ENCODE peak calls at places on chromosome 12, in four cellular contexts. Z is fibroblast of mammary gland; P is AG09309; O is activated CD8-positive, alpha-beta T cell treated with anti-CD3 and anti-CD28 coated beads for 36 hours. A is an unnamed sample.
A peak's percentile ranks its signal among the peaks of the same experiment; 100 is the strongest.

GRCh38 chr12:119148049-119148448 is 30.7 kb upstream of the HSPB8 start:
- DNase-seq in Z (no peak), P (no peak), O (no peak), A (no peak)

GRCh38 chr12:13061377-13061776 is 17.2 kb downstream of the FAM234B start:
- DNase-seq in P (no peak), Z (no peak), O (no peak), A (no peak)

GRCh38 chr12:90128526-90128925 is 419.9 kb upstream of the ATP2B1 start:
- DNase-seq in P (no peak), Z (no peak), O (no peak), A (no peak)

GRCh38 chr12:56628671-56629458 is 1.3 kb downstream of the BAZ2A start:
- DNase-seq in O (peak; percentile 83), Z (peak; percentile 84), P (peak; percentile 32), A (peak; percentile 83)

GRCh38 chr12:127780881-127781280 is 486.1 kb upstream of the TMEM132C start:
- DNase-seq in O (no peak), Z (no peak), P (no peak), A (no peak)

GRCh38 chr12:118103231-118103600 is 595 bp downstream of the VSIG10 start:
- DNase-seq in P (no peak), O (peak; percentile 17), Z (no peak), A (peak; percentile 26)

GRCh38 chr12:59891180-59891579 is 295.4 kb downstream of the SLC16A7 start:
- DNase-seq in Z (no peak), P (no peak), O (no peak), A (peak; percentile 1)

GRCh38 chr12:1836241-1836803 is 16.0 kb downstream of the LRTM2 start:
- DNase-seq in O (no peak), Z (no peak), P (no peak), A (no peak)

GRCh38 chr12:123141615-123142517 is 9.0 kb downstream of the PITPNM2 start:
- DNase-seq in P (peak; percentile 32), Z (peak; percentile 82), O (no peak), A (peak; percentile 85)

GRCh38 chr12:109822951-109823411 is 10.2 kb downstream of the TRPV4 start:
- DNase-seq in Z (no peak), O (no peak), P (no peak), A (no peak)

GRCh38 chr12:120989687-120990086 is 11.3 kb downstream of the HNF1A start:
- DNase-seq in Z (no peak), O (no peak), P (no peak), A (no peak)

GRCh38 chr12:55906056-55906455 is 21.6 kb downstream of the PYM1 start:
- DNase-seq in Z (peak; percentile 74), O (no peak), P (no peak), A (no peak)

GRCh38 chr12:77925536-77926108 is 94.9 kb downstream of the NAV3 start:
- DNase-seq in Z (peak; percentile 96), O (peak; percentile 42), P (peak; percentile 95), A (peak; percentile 97)

GRCh38 chr12:27549801-27550652 is 26.0 kb downstream of the PPFIBP1 start:
- DNase-seq in Z (peak; percentile 99), P (peak; percentile 93), O (no peak), A (peak; percentile 99)

GRCh38 chr12:3988519-3989217 is 115.5 kb upstream of the PARP11 start:
- DNase-seq in P (no peak), Z (no peak), O (peak; percentile 67), A (no peak)

GRCh38 chr12:88325076-88325827 is 183.1 kb downstream of the TMTC3 start:
- DNase-seq in O (no peak), P (peak; percentile 92), Z (peak; percentile 97), A (peak; percentile 85)

GRCh38 chr12:56839489-56840442 is 76.6 kb downstream of the HSD17B6 start:
- DNase-seq in Z (peak; percentile 21), O (peak; percentile 64), P (no peak), A (peak; percentile 71)

GRCh38 chr12:1593232-1594044 is 943 bp downstream of the FBXL14 start:
- DNase-seq in Z (no peak), P (no peak), O (peak; percentile 65), A (no peak)

GRCh38 chr12:80166751-80167150 is 67.4 kb downstream of the OTOGL start:
- DNase-seq in Z (no peak), P (no peak), O (no peak), A (no peak)

GRCh38 chr12:131929530-131930456 is 717 bp downstream of the PUS1 start:
- DNase-seq in O (peak; percentile 46), P (no peak), Z (no peak), A (no peak)

GRCh38 chr12:85951823-85952222 is 77.7 kb downstream of the NTS start:
- DNase-seq in O (no peak), Z (peak; percentile 15), P (no peak), A (peak; percentile 14)

GRCh38 chr12:71581206-71581605 is 82.4 kb downstream of the ZFC3H1 start:
- DNase-seq in O (no peak), Z (no peak), P (no peak), A (no peak)

GRCh38 chr12:97368462-97369150 is 94.0 kb upstream of the RMST start:
- DNase-seq in O (no peak), P (no peak), Z (no peak), A (no peak)

GRCh38 chr12:94162108-94162507 is 13.7 kb downstream of the PLXNC1 start:
- DNase-seq in Z (no peak), O (no peak), P (no peak), A (no peak)

GRCh38 chr12:113860059-113860820 is 105.9 kb downstream of the RBM19 start:
- DNase-seq in Z (no peak), P (no peak), O (no peak), A (no peak)

GRCh38 chr12:65074932-65075331 is 46.2 kb downstream of the WIF1 start:
- DNase-seq in Z (no peak), O (no peak), P (no peak), A (no peak)
- TF ChIP-seq CTCF in Z (peak; percentile 1), O (no peak), P (no peak), A (no peak)

DNA sequence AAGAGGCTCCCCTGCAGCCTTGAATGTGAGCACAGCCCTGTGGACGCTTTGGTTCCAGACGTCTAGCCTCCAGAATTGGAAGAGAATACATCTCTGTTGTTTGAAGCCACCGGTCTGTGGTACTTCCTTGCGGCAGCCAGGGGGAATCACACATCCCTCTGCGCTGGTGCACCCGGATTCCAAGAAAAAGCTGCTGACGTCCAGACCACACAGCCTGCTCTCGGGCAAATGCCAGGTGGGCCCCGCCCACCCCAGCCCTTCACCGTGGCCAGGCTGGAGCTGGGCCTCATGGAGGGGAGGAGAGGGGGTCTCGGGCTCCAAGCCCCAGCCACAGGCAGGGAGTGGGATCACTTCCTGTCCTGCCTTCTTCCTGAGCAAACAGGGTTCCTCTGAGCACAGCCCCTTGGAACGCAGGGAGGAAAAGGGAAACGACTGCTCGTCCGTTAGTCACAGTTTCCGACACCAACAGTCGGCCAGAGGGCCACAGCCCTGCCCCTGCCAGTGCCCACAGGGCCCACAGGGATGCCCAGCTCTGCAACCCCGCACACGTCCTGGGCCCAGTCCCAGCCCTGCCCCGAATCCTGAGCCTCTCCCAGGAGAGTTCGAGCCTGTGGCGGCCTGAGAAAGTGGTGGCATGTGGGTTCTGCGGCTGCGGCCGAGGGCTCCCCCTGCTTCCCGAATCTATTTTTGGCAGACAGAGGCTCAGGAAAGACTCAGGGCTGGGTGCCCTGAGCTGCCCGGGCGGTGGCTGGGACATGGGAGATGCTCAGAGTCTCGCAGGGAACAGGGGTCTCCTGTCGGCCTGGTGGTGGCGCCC is 85.3 kb downstream of the RFLNA start:
- DNase-seq in O (no peak), P (no peak), Z (peak; percentile 85), A (peak; percentile 89)
- TF ChIP-seq CTCF in O (no peak), P (peak; percentile 66), Z (peak; percentile 55), A (peak; percentile 67)

DNA sequence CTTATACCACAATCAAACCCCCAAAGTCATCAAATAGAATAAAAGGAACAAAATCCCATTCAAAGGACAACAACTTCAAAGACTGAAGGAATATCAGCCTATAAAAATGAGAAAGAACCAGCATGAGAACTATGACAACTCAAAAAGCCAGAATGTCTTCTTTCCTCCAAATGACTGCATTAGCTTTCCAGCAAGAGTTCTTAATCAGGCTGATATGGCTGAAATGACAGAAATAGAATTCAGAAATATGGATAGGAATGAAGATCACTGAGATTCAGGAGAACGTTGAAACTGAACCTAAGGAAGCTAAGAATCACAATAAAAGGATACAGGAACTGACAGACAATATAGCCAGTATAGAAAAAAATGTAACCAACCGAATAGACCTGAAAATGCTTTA is 109.5 kb downstream of the SINHCAF start:
- DNase-seq in O (no peak), P (no peak), Z (no peak), A (no peak)
- TF ChIP-seq CTCF in O (no peak), P (no peak), Z (no peak), A (no peak)

GRCh38 chr12:26403601-26404000 is 208.2 kb downstream of the SSPN start:
- DNase-seq in P (no peak), Z (no peak), O (no peak), A (no peak)

GRCh38 chr12:26401874-26402273 is 206.5 kb downstream of the SSPN start:
- DNase-seq in Z (no peak), O (no peak), P (no peak), A (no peak)

GRCh38 chr12:26400627-26401026 is 205.3 kb downstream of the SSPN start:
- DNase-seq in O (no peak), P (no peak), Z (no peak), A (no peak)

GRCh38 chr12:26406391-26406790 is 211.0 kb downstream of the SSPN start:
- DNase-seq in P (no peak), Z (no peak), O (no peak), A (no peak)

GRCh38 chr12:26402648-26403047 is 207.3 kb downstream of the SSPN start:
- DNase-seq in P (no peak), Z (no peak), O (peak; percentile 6), A (no peak)
- TF ChIP-seq CTCF in P (no peak), Z (no peak), O (no peak), A (no peak)

A was measured in fibroblast of villous mesenchyme.